ENCODE peak calls at places on chromosomes 13 and 19, in four cellular contexts. One of them, this sample, is unnamed.

GRCh38 chr13:44649834-44650233 is 73.7 kb upstream of the TSC22D1 start:
- DNase-seq in RPMI7951: no peak
- DNase-seq in GM12865: no peak
- DNase-seq in left ventricle myocardium inferior: no peak
- DNase-seq in this sample: no peak

GRCh38 chr13:49110122-49110831 is 109.9 kb upstream of the MLNR start:
- DNase-seq in RPMI7951: peak; percentile 89
- DNase-seq in GM12865: peak; percentile 87
- DNase-seq in left ventricle myocardium inferior: peak; percentile 81
- DNase-seq in this sample: peak; percentile 75

GRCh38 chr19:56149656-56150038 is 8.6 kb downstream of the ZNF444 start:
- DNase-seq in RPMI7951: no peak
- DNase-seq in GM12865: no peak
- DNase-seq in left ventricle myocardium inferior: no peak
- DNase-seq in this sample: no peak

GRCh38 chr13:76792680-76793334 is 93.4 kb downstream of the KCTD12 start:
- DNase-seq in RPMI7951: peak; percentile 58
- DNase-seq in GM12865: no peak
- DNase-seq in left ventricle myocardium inferior: no peak
- DNase-seq in this sample: no peak

GRCh38 chr19:52237771-52238400 is 31.5 kb upstream of the ZNF766 start:
- DNase-seq in RPMI7951: peak; percentile 66
- DNase-seq in GM12865: peak; percentile 65
- DNase-seq in left ventricle myocardium inferior: peak; percentile 29
- DNase-seq in this sample: peak; percentile 21

GRCh38 chr19:14758816-14759215 is 19.5 kb downstream of the ADGRE2 start:
- DNase-seq in RPMI7951: no peak
- DNase-seq in GM12865: no peak
- DNase-seq in left ventricle myocardium inferior: no peak
- DNase-seq in this sample: peak; percentile 36

GRCh38 chr19:58317481-58318072 is 9.2 kb upstream of the ZSCAN22 start:
- DNase-seq in RPMI7951: peak; percentile 53
- DNase-seq in GM12865: peak; percentile 20
- DNase-seq in left ventricle myocardium inferior: no peak
- DNase-seq in this sample: peak; percentile 32

GRCh38 chr13:47081246-47081645 is 184.4 kb upstream of the HTR2A start:
- DNase-seq in RPMI7951: no peak
- DNase-seq in GM12865: no peak
- DNase-seq in left ventricle myocardium inferior: no peak
- DNase-seq in this sample: no peak

GRCh38 chr19:15199652-15200574 is 882 bp downstream of the NOTCH3 start:
- DNase-seq in RPMI7951: no peak
- DNase-seq in GM12865: no peak
- DNase-seq in left ventricle myocardium inferior: no peak
- DNase-seq in this sample: no peak

GRCh38 chr19:2154587-2155075 is 3.3 kb upstream of the AP3D1 start:
- DNase-seq in RPMI7951: peak; percentile 73
- DNase-seq in GM12865: no peak
- DNase-seq in left ventricle myocardium inferior: no peak
- DNase-seq in this sample: peak; percentile 76

GRCh38 chr19:51441410-51442390 is 16.6 kb downstream of the SIGLEC8 start:
- DNase-seq in RPMI7951: peak; percentile 63
- DNase-seq in GM12865: peak; percentile 95
- DNase-seq in left ventricle myocardium inferior: no peak
- DNase-seq in this sample: no peak

GRCh38 chr19:362683-363082 is 18.1 kb upstream of the MIER2 start:
- DNase-seq in RPMI7951: no peak
- DNase-seq in GM12865: no peak
- DNase-seq in left ventricle myocardium inferior: no peak
- DNase-seq in this sample: no peak

GRCh38 chr13:20118268-20119140 is 42.3 kb downstream of the GJA3 start:
- DNase-seq in RPMI7951: peak; percentile 44
- DNase-seq in GM12865: peak; percentile 24
- DNase-seq in left ventricle myocardium inferior: peak; percentile 48
- DNase-seq in this sample: no peak

GRCh38 chr13:114140909-114141255 is 8.5 kb upstream of the RASA3 start:
- DNase-seq in RPMI7951: no peak
- DNase-seq in GM12865: peak; percentile 56
- DNase-seq in left ventricle myocardium inferior: no peak
- DNase-seq in this sample: no peak

GRCh38 chr13:49637989-49638388 is 9.7 kb downstream of the ARL11 start:
- DNase-seq in RPMI7951: no peak
- DNase-seq in GM12865: no peak
- DNase-seq in left ventricle myocardium inferior: no peak
- DNase-seq in this sample: no peak

GRCh38 chr19:5895409-5895808 is 8.2 kb downstream of the NDUFA11 start:
- DNase-seq in RPMI7951: no peak
- DNase-seq in GM12865: no peak
- DNase-seq in left ventricle myocardium inferior: no peak
- DNase-seq in this sample: no peak